ENCODE peak calls at places on chromosome 7, in eight cellular contexts. G is endodermal cell, L is esophagus muscularis mucosa, A is upper lobe of right lung, H is IMR-90, Y is cardiac fibroblast, K is hepatocyte, U is coronary artery. X is an unnamed sample.

GRCh38 chr7:44678468-44679179 is 70.0 kb upstream of the ZMIZ2 start:
- DNase-seq in G (no peak), L (no peak), A (no peak), H (peak), Y (peak), K (peak), U (no peak), X (peak)

GRCh38 chr7:30659312-30659711 is 22.9 kb downstream of the CRHR2 start:
- DNase-seq in G (no peak), L (no peak), A (peak), H (peak), Y (peak), K (no peak), U (no peak), X (no peak)

GRCh38 chr7:112070674-112071256 is 135.4 kb downstream of the DOCK4 start:
- DNase-seq in G (no peak), L (no peak), A (no peak), H (no peak), Y (no peak), K (no peak), U (no peak), X (no peak)

GRCh38 chr7:47529826-47530555 is 51.9 kb downstream of the TNS3 start:
- DNase-seq in G (no peak), L (no peak), A (no peak), H (no peak), Y (no peak), K (no peak), U (no peak), X (no peak)

GRCh38 chr7:117110480-117111315 is 157.4 kb downstream of the ST7 start:
- DNase-seq in G (no peak), L (no peak), A (no peak), H (no peak), Y (no peak), K (peak), U (no peak), X (no peak)

GRCh38 chr7:120856621-120857352 is 1.2 kb downstream of the TSPAN12 start:
- DNase-seq in G (peak), L (no peak), A (peak), H (peak), Y (no peak), K (peak), U (peak), X (peak)

GRCh38 chr7:150845471-150845870 is 6.8 kb upstream of the AOC1 start:
- DNase-seq in G (peak), L (no peak), A (no peak), H (no peak), Y (no peak), K (peak), U (peak), X (no peak)

GRCh38 chr7:105097619-105098018 is 83.6 kb downstream of the KMT2E start:
- DNase-seq in G (no peak), L (no peak), A (no peak), H (peak), Y (peak), K (no peak), U (no peak), X (no peak)

GRCh38 chr7:87875151-87876039 is 765 bp downstream of the SLC25A40 start:
- DNase-seq in G (no peak), L (no peak), A (peak), H (peak), Y (peak), K (no peak), U (peak), X (peak)

GRCh38 chr7:148941598-148942280 is 57.6 kb upstream of the EZH2 start:
- DNase-seq in G (peak), L (no peak), A (peak), H (peak), Y (peak), K (peak), U (no peak), X (peak)

GRCh38 chr7:33748793-33749192 is 156.5 kb upstream of the BMPER start:
- DNase-seq in G (no peak), L (no peak), A (no peak), H (no peak), Y (peak), K (no peak), U (no peak), X (no peak)

GRCh38 chr7:18239212-18239611 is 211.6 kb upstream of the PRPS1L1 start:
- DNase-seq in G (no peak), L (no peak), A (no peak), H (no peak), Y (no peak), K (no peak), U (no peak), X (no peak)

GRCh38 chr7:18235819-18236218 is 208.2 kb upstream of the PRPS1L1 start:
- DNase-seq in G (no peak), L (no peak), A (no peak), H (no peak), Y (no peak), K (no peak), U (no peak), X (no peak)

DNA sequence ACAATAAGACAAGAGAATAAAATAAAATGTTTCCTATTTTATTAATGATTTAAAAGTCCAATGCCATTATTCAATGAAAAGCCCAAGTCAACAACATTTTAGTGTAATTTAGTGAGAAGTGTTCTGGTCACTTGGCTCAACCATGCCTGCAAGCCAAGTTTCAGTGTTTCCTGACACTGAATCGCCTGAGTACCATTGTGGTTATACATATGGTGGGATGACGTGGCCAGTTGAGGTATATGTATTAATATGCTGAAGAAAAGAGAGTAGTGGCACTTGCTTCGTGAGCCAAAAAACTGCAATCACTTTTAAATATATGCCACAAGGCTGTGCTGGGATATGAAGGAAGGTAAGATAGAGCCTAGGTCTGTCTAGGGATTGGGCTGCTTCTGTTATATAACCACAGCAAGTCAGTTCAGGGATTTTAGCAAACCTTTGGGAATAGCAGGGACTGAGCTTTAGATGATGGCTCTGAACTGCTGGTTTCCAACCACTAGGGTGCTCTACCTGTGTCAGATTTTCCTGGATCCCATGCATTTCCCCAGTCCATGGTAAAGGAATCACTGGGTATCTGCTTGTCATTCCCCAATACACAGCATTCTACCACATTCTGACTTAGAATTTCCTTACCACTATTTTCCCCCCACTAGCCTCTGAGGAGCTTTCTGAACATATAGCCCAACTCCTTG is 214.0 kb upstream of the PRPS1L1 start:
- DNase-seq in G (no peak), L (no peak), A (no peak), H (no peak), Y (no peak), K (no peak), U (no peak), X (no peak)
- TF ChIP-seq CTCF in G (peak), L (no peak), A (no peak), H (no peak), Y (no peak), K (no peak), U (no peak), X (no peak)

GRCh38 chr7:127938588-127938987 is 92.6 kb downstream of the LRRC4 start:
- DNase-seq in G (no peak), L (no peak), A (no peak), H (peak), Y (peak), K (peak), U (no peak), X (no peak)
- TF ChIP-seq CTCF in G (no peak), L (no peak), A (no peak), H (peak), Y (no peak), K (no peak), U (no peak), X (no peak)

GRCh38 chr7:18565337-18565736 is 69.8 kb downstream of the HDAC9 start:
- DNase-seq in G (no peak), L (no peak), A (no peak), H (no peak), Y (peak), K (no peak), U (no peak), X (no peak)
- TF ChIP-seq CTCF in G (no peak), L (no peak), A (no peak), H (no peak), Y (no peak), K (no peak), U (no peak), X (no peak)

DNA sequence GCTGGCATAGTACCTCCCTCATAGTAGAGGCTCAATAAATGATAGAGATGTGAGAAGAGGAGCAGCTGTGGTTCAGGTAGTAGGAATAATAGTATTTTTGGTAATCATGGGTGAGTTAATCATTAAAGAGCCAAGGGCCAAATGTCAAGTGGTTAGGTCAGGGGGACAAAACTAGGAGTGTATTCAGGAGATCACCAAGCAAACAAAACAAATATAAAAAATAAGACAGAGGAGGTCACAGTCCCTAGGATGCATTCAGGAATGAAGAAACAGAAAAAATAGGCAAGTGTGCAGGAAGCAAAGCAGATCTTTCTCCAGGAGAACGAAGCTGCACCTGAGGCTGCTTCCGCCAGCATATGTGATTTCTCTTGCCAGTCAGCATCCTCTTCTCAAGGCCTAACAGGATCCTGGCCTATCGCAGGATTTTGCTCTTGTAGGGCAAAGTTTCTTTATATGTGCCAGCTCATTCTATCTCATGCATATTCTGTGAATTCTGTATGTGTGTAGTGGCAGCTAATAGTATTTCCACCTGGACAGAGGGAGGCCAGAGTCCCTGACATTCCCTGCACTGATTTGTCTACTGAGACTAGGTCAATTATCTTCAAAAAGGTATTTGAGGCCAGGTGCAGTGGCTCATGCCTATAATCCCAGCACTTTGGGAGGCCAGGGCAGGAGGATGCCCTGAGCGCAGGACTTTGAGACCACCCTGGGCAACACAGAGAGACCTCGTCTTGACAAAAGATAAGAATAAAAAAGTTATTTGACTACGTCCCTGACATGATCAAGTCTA is 82.7 kb downstream of the AKR1D1 start:
- DNase-seq in G (no peak), L (no peak), A (no peak), H (no peak), Y (no peak), K (no peak), U (no peak), X (no peak)
- TF ChIP-seq CTCF in G (no peak), L (no peak), A (no peak), H (no peak), Y (no peak), K (no peak), U (no peak), X (no peak)

GRCh38 chr7:127487381-127487780 is 94.9 kb upstream of the ZNF800 start:
- DNase-seq in G (no peak), L (no peak), A (no peak), H (no peak), Y (no peak), K (no peak), U (no peak), X (no peak)

GRCh38 chr7:127484954-127485353 is 92.4 kb upstream of the ZNF800 start:
- DNase-seq in G (no peak), L (no peak), A (no peak), H (no peak), Y (no peak), K (no peak), U (no peak), X (no peak)

GRCh38 chr7:127485482-127485881 is 93.0 kb upstream of the ZNF800 start:
- DNase-seq in G (no peak), L (no peak), A (no peak), H (no peak), Y (no peak), K (no peak), U (no peak), X (no peak)

DNA sequence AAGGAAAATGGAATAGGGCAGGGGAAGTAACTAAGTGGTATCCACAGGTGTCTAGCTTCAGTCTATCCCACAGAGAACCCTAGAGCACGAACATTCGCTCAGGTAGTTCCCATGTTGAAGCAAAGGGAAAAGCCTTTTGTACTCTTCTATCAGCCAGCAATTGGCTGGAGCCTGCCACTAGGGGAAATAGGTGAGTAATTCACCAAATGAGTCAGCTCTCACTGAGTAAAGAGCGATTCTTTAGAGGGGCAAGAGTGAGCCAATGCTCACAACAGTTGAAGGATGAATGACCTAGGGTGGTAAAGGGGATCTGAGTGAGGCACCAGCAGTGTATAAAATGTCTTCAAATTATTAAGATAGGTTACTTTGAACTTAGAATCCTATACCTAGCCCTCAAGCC is 94.1 kb upstream of the ZNF800 start:
- DNase-seq in G (peak), L (no peak), A (no peak), H (peak), Y (no peak), K (no peak), U (no peak), X (no peak)
- TF ChIP-seq CTCF in G (peak), L (no peak), A (no peak), H (no peak), Y (peak), K (no peak), U (no peak), X (no peak)

GRCh38 chr7:143289421-143289820 is 1.3 kb downstream of the CASP2 start:
- DNase-seq in G (no peak), L (no peak), A (no peak), H (peak), Y (no peak), K (no peak), U (no peak), X (no peak)

GRCh38 chr7:143286522-143286890 is 1.6 kb upstream of the CASP2 start:
- DNase-seq in G (no peak), L (no peak), A (no peak), H (no peak), Y (no peak), K (no peak), U (no peak), X (no peak)

GRCh38 chr7:143288836-143289235 is 685 bp downstream of the CASP2 start:
- DNase-seq in G (no peak), L (no peak), A (no peak), H (peak), Y (no peak), K (no peak), U (no peak), X (no peak)

GRCh38 chr7:143287321-143287934 is 723 bp upstream of the CASP2 start:
- DNase-seq in G (no peak), L (no peak), A (no peak), H (no peak), Y (no peak), K (no peak), U (no peak), X (no peak)

DNA sequence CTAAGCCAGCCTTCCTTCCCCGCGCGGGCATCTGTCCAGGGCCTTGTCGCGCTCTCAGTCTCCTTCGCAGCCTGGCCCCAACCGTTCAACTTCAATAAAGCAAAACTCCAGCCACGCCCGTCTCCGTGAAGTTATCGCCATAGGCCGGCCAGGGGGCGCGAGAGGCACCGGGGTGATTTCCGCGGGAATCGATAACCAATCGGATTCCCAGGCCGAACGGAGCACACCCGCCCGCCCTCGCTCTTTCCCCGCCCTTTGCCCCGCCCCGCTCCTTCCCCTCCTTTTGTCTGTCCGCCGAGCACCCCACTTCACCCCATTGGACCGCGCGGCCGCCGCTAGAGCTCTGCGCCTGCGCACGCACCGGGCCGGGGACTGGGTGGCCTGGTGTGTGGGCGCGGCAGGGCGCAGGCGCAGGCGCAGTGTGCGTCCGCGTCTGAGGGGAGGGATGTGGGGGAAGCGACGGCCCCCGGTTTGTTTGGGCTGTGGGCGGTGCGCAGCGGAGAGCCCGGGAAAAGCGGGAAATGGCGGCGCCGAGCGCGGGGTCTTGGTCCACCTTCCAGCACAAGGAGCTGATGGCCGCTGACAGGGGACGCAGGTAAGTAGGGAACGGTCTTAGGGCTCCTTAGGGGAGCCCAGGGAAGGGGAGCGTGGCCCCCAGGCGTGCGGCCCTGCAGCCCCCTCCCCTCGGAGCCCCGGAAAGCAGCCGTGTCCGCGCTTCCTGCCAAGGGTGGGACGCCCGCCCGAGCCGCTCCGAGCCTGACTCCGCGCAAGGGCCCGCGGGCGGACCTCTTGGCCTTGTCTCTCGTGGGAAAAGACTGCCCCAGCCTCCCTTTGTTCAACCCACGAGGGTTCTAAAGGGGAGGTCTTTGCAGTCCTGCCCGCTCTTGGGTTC is at the start of gene CASP2:
- DNase-seq in G (peak), L (peak), A (peak), H (peak), Y (peak), K (peak), U (peak), X (peak)
- TF ChIP-seq CTCF in G (peak), L (peak), A (peak), H (peak), Y (peak), K (peak), U (no peak), X (peak)

DNA sequence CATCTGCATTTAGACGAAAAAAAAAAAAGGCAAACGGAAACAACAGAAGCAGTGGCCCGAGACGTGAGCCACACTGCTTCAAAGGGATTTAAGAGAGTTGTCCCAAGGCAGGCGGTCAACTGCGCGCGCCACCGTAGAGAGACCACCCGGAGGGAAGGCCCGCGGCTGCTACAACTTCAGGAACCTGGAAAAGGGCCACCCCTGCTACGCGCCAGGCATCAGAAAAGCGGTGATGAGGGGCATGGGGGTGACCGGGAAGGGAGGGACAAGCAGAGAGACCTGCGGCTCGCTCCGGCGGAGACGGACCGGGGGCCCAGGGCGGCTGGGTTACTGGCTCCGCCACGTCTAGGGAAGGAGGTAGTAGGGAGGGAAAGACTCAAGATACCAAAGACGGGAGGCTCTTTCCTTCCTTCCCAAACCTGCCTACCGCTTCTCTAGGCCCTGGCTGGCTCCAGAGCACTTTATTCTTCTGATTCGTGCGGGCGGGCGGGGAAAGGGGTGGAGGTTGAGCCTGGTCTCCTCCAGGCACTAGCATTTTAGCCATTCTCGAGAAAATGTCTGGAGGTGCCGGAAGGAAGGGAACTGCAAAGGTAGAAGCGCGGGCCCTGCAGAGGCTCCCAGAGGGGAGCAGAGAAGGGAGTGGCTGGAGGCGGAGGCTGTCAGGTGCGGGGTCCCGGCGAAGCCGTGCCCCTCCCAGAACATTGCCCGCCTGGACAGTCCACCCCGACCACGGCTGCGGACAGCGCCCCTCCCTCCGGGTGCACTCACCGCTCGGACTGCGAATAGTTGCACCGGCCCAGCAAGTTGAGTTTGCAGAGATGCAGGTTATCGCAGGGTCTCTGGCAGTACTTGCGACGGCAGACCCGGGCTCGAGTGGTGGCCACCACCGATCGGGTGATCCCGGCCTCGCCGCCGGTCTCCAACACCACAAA is 998 bp downstream of the ZC3HAV1 start:
- DNase-seq in G (peak), L (no peak), A (peak), H (peak), Y (peak), K (peak), U (peak), X (peak)
- TF ChIP-seq CTCF in G (no peak), L (no peak), A (no peak), H (no peak), Y (no peak), K (no peak), U (no peak), X (no peak)

DNA sequence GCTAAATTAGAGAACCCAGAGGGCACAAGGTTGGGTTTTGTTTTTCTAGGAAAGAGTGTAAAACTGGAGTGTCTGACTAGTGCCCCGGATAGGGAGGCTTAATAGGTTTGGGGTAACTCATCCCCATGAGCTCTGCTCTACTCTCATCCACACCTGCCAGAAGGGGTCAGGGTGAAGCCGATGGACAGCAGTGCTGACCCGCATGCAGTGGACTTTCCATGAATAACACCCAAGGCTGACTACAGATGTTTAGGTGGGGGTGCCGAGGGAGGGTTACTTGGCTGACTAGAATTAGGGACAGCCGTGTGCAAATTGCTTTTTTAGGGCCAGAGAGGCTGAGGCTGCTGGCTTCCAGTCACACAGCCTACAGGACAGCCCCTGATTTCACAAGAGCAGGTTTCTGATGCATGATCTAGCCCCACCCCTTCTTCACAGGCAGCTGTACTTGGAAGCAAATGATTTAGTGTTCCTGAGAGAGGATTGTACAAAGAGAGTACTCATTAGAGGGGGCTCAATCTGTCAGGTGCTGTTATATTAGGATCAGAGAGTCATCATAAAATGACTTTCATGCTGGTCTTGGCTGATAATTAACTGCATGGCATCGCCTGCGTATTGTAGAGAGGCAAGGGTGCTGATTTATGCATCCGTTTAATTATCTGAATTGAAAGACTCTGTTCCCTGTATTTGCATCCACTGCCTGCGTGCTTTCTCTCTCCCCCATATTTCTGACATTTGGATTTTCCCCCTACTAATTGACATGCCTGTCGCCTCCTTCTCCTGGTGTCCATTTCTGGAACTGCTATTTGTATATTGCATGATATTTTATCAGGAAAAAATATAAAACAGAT is 9.5 kb downstream of the INHBA start:
- DNase-seq in G (no peak), L (no peak), A (no peak), H (peak), Y (peak), K (peak), U (no peak), X (no peak)
- TF ChIP-seq CTCF in G (peak), L (peak), A (peak), H (peak), Y (peak), K (peak), U (peak), X (peak)

X was measured in type B pancreatic cell.